ENCODE peak calls at places on chromosome 22, in nine cellular contexts. P, V, O, F, H, L, A, E and U are unnamed samples.
A peak's percentile ranks its signal among the peaks of the same experiment; 100 is the strongest.

GRCh38 chr22:48432721-48433518 is 1394.8 kb downstream of the BRD1 start:
- DNase-seq in P (no peak), V (no peak), O (no peak), F (no peak), H (no peak), L (no peak), A (no peak), E (no peak), U (no peak)

GRCh38 chr22:20979243-20979809 is 2.8 kb upstream of the LZTR1 start:
- DNase-seq in P (peak; percentile 75), V (no peak), O (peak; percentile 70), F (peak; percentile 88), H (no peak), L (peak; percentile 26), A (peak; percentile 89), E (peak; percentile 60), U (peak; percentile 86)

GRCh38 chr22:39185601-39186012 is 33.1 kb upstream of the CBX7 start:
- DNase-seq in P (no peak), V (no peak), O (no peak), F (peak; percentile 93), H (no peak), L (no peak), A (no peak), E (peak; percentile 80), U (peak; percentile 89)

GRCh38 chr22:27748355-27749168 is 53.0 kb downstream of the MN1 start:
- DNase-seq in P (no peak), V (no peak), O (no peak), F (peak; percentile 79), H (no peak), L (no peak), A (no peak), E (no peak), U (peak; percentile 66)

GRCh38 chr22:44147821-44148574 is 32.7 kb upstream of the PARVG start:
- DNase-seq in P (no peak), V (no peak), O (no peak), F (peak; percentile 18), H (no peak), L (no peak), A (no peak), E (no peak), U (no peak)

GRCh38 chr22:43300891-43301676 is 42.1 kb downstream of the SCUBE1 start:
- DNase-seq in P (no peak), V (no peak), O (no peak), F (no peak), H (no peak), L (no peak), A (no peak), E (no peak), U (no peak)

GRCh38 chr22:19287889-19288288 is 3.6 kb downstream of the CLTCL1 start:
- DNase-seq in P (no peak), V (no peak), O (no peak), F (peak; percentile 82), H (no peak), L (no peak), A (no peak), E (no peak), U (peak; percentile 90)

GRCh38 chr22:27673839-27674238 is 127.7 kb downstream of the MN1 start:
- DNase-seq in P (no peak), V (no peak), O (no peak), F (no peak), H (no peak), L (no peak), A (no peak), E (no peak), U (no peak)

GRCh38 chr22:35729309-35729698 is 11.6 kb downstream of the APOL5 start:
- DNase-seq in P (no peak), V (no peak), O (no peak), F (no peak), H (no peak), L (no peak), A (no peak), E (no peak), U (no peak)

GRCh38 chr22:47337161-47337621 is 574.7 kb downstream of the TBC1D22A start:
- DNase-seq in P (peak; percentile 18), V (peak; percentile 73), O (no peak), F (peak; percentile 91), H (no peak), L (no peak), A (no peak), E (no peak), U (peak; percentile 92)

GRCh38 chr22:40487663-40488249 is 117.4 kb downstream of the SGSM3 start:
- DNase-seq in P (peak; percentile 49), V (peak; percentile 28), O (peak; percentile 31), F (peak; percentile 56), H (no peak), L (no peak), A (no peak), E (no peak), U (peak; percentile 55)

DNA sequence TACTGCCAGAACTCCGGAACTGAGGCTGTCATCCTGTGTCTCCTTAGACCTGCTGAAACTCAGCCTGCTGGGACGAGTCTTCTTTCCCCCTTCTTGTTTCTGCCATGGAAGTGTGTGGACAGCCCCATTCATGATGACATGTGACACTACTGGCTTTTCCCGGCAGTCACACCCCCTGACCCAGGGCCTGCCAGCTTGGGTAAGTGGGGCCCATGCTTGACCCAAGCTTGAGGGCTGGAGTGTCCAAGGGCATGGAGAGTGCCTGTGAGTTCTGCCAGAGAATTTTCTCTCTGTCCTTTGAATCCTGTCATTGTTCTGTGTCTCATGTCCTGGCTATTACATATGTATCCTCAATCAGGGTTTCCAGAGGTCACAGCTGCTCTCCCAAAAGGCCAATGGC is 73.1 kb downstream of the KIAA1671 start:
- DNase-seq in P (no peak), V (no peak), O (no peak), F (no peak), H (no peak), L (no peak), A (no peak), E (peak; percentile 33), U (no peak)
- TF ChIP-seq CTCF in P (no peak), V (no peak), O (no peak), F (no peak), H (no peak), L (no peak), A (no peak), E (no peak), U (no peak)

DNA sequence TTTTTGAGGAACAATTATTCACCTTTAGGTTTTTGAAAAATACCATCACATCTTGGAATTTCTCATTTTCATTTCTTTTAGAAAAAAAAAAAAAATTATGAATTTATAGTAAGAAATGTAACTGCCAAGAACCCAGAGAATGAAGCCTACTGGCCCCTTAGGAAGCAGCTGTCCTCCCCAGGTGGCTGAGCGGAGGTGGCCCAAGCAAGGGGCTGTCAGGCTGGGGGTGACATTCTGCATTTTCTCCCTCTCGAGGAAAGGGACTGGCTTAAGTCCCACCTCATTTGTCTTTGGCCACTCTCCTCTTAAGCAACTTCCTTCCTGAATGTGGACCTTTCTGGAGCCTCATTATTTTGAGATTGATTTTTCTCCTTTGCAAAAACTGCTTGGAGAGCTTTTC is 111.9 kb downstream of the MORC2 start:
- DNase-seq in P (no peak), V (no peak), O (no peak), F (no peak), H (no peak), L (no peak), A (peak; percentile 4), E (no peak), U (peak; percentile 25)
- H3K4me3 ChIP-seq in P (no peak overlapping the region), V (no peak overlapping the region), O (no peak overlapping the region), F (no peak overlapping the region), H (no peak overlapping the region), L (no peak overlapping the region), A (no peak overlapping the region), E (no peak overlapping the region), U (no peak overlapping the region)

GRCh38 chr22:18070556-18071306 is 7.1 kb upstream of the PEX26 start:
- DNase-seq in P (no peak), V (no peak), O (no peak), F (no peak), H (no peak), L (no peak), A (no peak), E (no peak), U (no peak)
- TF ChIP-seq CTCF in P (no peak), V (no peak), O (peak; percentile 54), F (peak; percentile 19), H (peak; percentile 19), L (no peak), A (peak; percentile 25), E (peak; percentile 10), U (peak; percentile 7)

DNA sequence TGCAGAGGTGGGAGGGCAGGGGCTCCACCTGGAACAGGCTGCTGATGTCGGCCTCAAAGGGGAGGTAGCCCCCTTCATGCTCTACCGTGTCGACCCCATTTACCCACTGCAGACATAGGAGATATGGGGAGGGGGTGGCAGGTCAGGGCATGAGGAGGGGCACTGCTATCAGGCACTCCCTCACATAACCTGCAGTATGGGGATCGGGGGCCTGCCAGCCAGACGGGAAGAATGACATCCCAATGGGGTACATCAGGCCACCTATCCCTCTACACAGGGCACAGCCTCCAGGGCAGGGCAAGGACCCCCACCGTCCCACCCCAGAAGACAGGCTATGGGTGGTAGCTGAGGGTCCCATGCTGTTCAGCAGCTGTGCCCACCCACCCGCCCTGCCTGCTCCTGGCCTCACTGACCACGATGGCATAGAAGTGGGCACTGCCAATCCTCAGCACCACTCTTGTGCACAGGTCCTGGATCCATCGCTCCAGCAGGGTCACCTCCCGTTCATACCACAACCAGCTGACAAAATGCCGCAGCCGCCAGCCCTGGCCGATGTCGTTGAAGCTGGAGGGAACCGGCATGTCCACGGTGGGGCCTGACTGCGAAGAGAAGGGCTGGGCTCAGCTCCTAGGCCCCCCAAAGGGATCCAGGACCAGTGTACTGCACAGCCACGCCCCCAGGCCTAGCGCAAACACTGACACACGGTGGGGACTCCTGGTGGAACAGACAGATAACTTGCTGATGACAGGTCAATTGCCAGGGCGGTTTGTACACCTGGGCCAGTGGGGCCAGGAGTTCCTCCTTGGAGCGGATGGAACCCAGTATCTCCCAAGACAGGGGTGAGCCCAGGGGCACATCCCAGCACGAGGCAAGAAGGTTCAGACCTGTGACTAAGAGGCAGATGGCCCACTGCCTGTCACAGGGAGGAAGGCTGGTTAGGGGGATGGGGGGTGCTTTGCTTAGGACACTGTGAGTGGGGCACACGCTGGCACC is 24.1 kb downstream of the RGL4 start:
- DNase-seq in P (no peak), V (no peak), O (no peak), F (no peak), H (no peak), L (no peak), A (no peak), E (no peak), U (no peak)
- H3K4me3 ChIP-seq in P (no peak overlapping the region), V (no peak overlapping the region), O (no peak overlapping the region), F (no peak overlapping the region), H (no peak overlapping the region), L (no peak overlapping the region), A (no peak overlapping the region), E (no peak overlapping the region), U (no peak overlapping the region)